ENCODE peak calls at places on chromosomes 5 and 9, in ten cellular contexts. N is psoas muscle; J is aorta; S is GM23248; Q is HEK293T; F is cardiac muscle cell; G is A549; Z is activated CD4-positive, alpha-beta T cell treated with anti-CD3 and anti-CD28 coated beads, Interleukin-2, amount 50 U/mL, for 1 hour; W is GM12891; P is hypothalamus. I is an unnamed sample.

GRCh38 chr5:133052317-133053175 is 733 bp downstream of the HSPA4 start:
- DNase-seq in N (peak), J (peak), S (peak), Q (peak), F (peak), G (peak), Z (peak), W (peak), P (peak), I (peak)

GRCh38 chr9:99565203-99565602 is 256.5 kb upstream of the NR4A3 start:
- DNase-seq in N (no peak), J (no peak), S (no peak), Q (no peak), F (no peak), G (no peak), Z (no peak), W (no peak), P (peak), I (no peak)

GRCh38 chr5:8247485-8247884 is 378.5 kb downstream of the MTRR start:
- DNase-seq in N (no peak), J (no peak), S (peak), Q (no peak), F (no peak), G (no peak), Z (no peak), W (no peak), P (no peak), I (no peak)

GRCh38 chr5:32586251-32586642 is 890 bp downstream of the SUB1 start:
- DNase-seq in N (no peak), J (no peak), S (no peak), Q (no peak), F (no peak), G (no peak), Z (no peak), W (no peak), P (no peak), I (no peak)

GRCh38 chr5:55915783-55916182 is 64.6 kb downstream of the IL31RA start:
- DNase-seq in N (no peak), J (no peak), S (no peak), Q (no peak), F (no peak), G (no peak), Z (no peak), W (no peak), P (no peak), I (no peak)

GRCh38 chr9:87622098-87622497 is 103.8 kb upstream of the CTSL start:
- DNase-seq in N (no peak), J (no peak), S (no peak), Q (no peak), F (no peak), G (no peak), Z (no peak), W (no peak), P (no peak), I (no peak)

GRCh38 chr5:15929616-15930303 is 249.8 kb downstream of the MARCHF11 start:
- DNase-seq in N (no peak), J (no peak), S (peak), Q (no peak), F (peak), G (no peak), Z (no peak), W (no peak), P (no peak), I (no peak)

GRCh38 chr5:10489810-10490426 is 48.2 kb downstream of the ROPN1L start:
- DNase-seq in N (no peak), J (no peak), S (peak), Q (no peak), F (no peak), G (no peak), Z (no peak), W (peak), P (no peak), I (no peak)

GRCh38 chr9:89638897-89639296 is 34.1 kb downstream of the GADD45G start:
- DNase-seq in N (no peak), J (no peak), S (no peak), Q (no peak), F (no peak), G (no peak), Z (no peak), W (no peak), P (no peak), I (no peak)

GRCh38 chr9:31894008-31894407 is 490.4 kb upstream of the ACO1 start:
- DNase-seq in N (no peak), J (no peak), S (no peak), Q (no peak), F (no peak), G (no peak), Z (no peak), W (no peak), P (no peak), I (no peak)

GRCh38 chr9:113674436-113674835 is 201.7 kb upstream of the ZNF618 start:
- DNase-seq in N (no peak), J (no peak), S (peak), Q (no peak), F (no peak), G (no peak), Z (no peak), W (no peak), P (no peak), I (no peak)

GRCh38 chr5:126301056-126301455 is 122.2 kb upstream of the GRAMD2B start:
- DNase-seq in N (no peak), J (no peak), S (no peak), Q (no peak), F (no peak), G (no peak), Z (no peak), W (no peak), P (no peak), I (no peak)

GRCh38 chr5:16869821-16870796 is 66.0 kb downstream of the MYO10 start:
- DNase-seq in N (no peak), J (no peak), S (peak), Q (no peak), F (no peak), G (no peak), Z (no peak), W (no peak), P (no peak), I (no peak)

GRCh38 chr5:38680094-38680765 is 123.8 kb upstream of the LIFR start:
- DNase-seq in N (no peak), J (no peak), S (no peak), Q (no peak), F (no peak), G (no peak), Z (no peak), W (no peak), P (no peak), I (no peak)

GRCh38 chr5:143879646-143880045 is 67.7 kb downstream of the HMHB1 start:
- DNase-seq in N (no peak), J (no peak), S (no peak), Q (no peak), F (no peak), G (no peak), Z (no peak), W (no peak), P (no peak), I (no peak)

GRCh38 chr5:106521701-106522100 is 1149.0 kb downstream of the EFNA5 start:
- DNase-seq in N (no peak), J (no peak), S (peak), Q (no peak), F (no peak), G (peak), Z (no peak), W (no peak), P (peak), I (no peak)

GRCh38 chr5:1961304-1961946 is 78.7 kb upstream of the IRX4 start:
- DNase-seq in N (no peak), J (no peak), S (no peak), Q (no peak), F (no peak), G (no peak), Z (no peak), W (no peak), P (no peak), I (no peak)

GRCh38 chr9:129111143-129111761 is at the start of gene PTPA:
- DNase-seq in N (peak), J (peak), S (peak), Q (peak), F (peak), G (peak), Z (peak), W (peak), P (peak), I (peak)

GRCh38 chr9:127035948-127036347 is 86.5 kb downstream of the ANGPTL2 start:
- DNase-seq in N (peak), J (peak), S (peak), Q (no peak), F (no peak), G (no peak), Z (no peak), W (no peak), P (no peak), I (no peak)

GRCh38 chr9:89716559-89716958 is 111.7 kb downstream of the GADD45G start:
- DNase-seq in N (no peak), J (no peak), S (no peak), Q (no peak), F (no peak), G (no peak), Z (no peak), W (no peak), P (no peak), I (no peak)

GRCh38 chr5:17482784-17483183 is 15.2 kb upstream of the TAF11L2 start:
- DNase-seq in N (no peak), J (no peak), S (no peak), Q (no peak), F (no peak), G (no peak), Z (no peak), W (no peak), P (no peak), I (no peak)

GRCh38 chr9:14661421-14662059 is 31.7 kb downstream of the ZDHHC21 start:
- DNase-seq in N (no peak), J (no peak), S (peak), Q (peak), F (peak), G (no peak), Z (no peak), W (no peak), P (no peak), I (peak)

GRCh38 chr9:84228130-84228735 is 112.3 kb downstream of the SLC28A3 start:
- DNase-seq in N (no peak), J (no peak), S (no peak), Q (no peak), F (no peak), G (no peak), Z (no peak), W (no peak), P (no peak), I (no peak)

GRCh38 chr9:77945798-77946197 is 85.8 kb downstream of the GNAQ start:
- DNase-seq in N (no peak), J (no peak), S (peak), Q (no peak), F (peak), G (no peak), Z (no peak), W (no peak), P (no peak), I (no peak)

GRCh38 chr9:4393806-4394523 is 94.1 kb upstream of the GLIS3 start:
- DNase-seq in N (no peak), J (no peak), S (no peak), Q (no peak), F (no peak), G (no peak), Z (no peak), W (no peak), P (no peak), I (no peak)

GRCh38 chr5:44875661-44876250 is 67.0 kb downstream of the MRPS30 start:
- DNase-seq in N (no peak), J (no peak), S (peak), Q (no peak), F (no peak), G (peak), Z (no peak), W (peak), P (no peak), I (no peak)

GRCh38 chr9:129929467-129930125 is 94.3 kb downstream of the USP20 start:
- DNase-seq in N (no peak), J (no peak), S (peak), Q (no peak), F (no peak), G (no peak), Z (no peak), W (no peak), P (no peak), I (no peak)